ENCODE peak calls at places on chromosomes 7 and 10, in six cellular contexts. One of them, this sample, is unnamed.

GRCh38 chr10:53233759-53234158 is 461.2 kb upstream of the MBL2 start:
- DNase-seq in COR-L47: peak; percentile 16
- DNase-seq in smooth muscle cell of the brain vasculature: no peak
- DNase-seq in stimulated activated effector memory CD8-positive, alpha-beta T cell treated with anti-CD3 and anti-CD28 coated beads, Interleukin-12 subunit alpha, Interleukin-12 subunit beta, amount 100 ng/mL, for 72 hours: no peak
- DNase-seq in neuronal stem cell: no peak
- DNase-seq in activated naive CD4-positive, alpha-beta T cell: no peak
- DNase-seq in this sample: no peak

GRCh38 chr7:129108583-129108982 is 35.9 kb upstream of the TSPAN33 start:
- DNase-seq in COR-L47: no peak
- DNase-seq in stimulated activated effector memory CD8-positive, alpha-beta T cell treated with anti-CD3 and anti-CD28 coated beads, Interleukin-12 subunit alpha, Interleukin-12 subunit beta, amount 100 ng/mL, for 72 hours: no peak
- DNase-seq in neuronal stem cell: no peak
- DNase-seq in smooth muscle cell of the brain vasculature: no peak
- DNase-seq in activated naive CD4-positive, alpha-beta T cell: no peak
- DNase-seq in this sample: no peak

GRCh38 chr10:80540644-80541143 is 3.0 kb downstream of the SH2D4B start:
- DNase-seq in stimulated activated effector memory CD8-positive, alpha-beta T cell treated with anti-CD3 and anti-CD28 coated beads, Interleukin-12 subunit alpha, Interleukin-12 subunit beta, amount 100 ng/mL, for 72 hours: peak; percentile 49
- DNase-seq in activated naive CD4-positive, alpha-beta T cell: no peak
- DNase-seq in neuronal stem cell: no peak
- DNase-seq in smooth muscle cell of the brain vasculature: no peak
- DNase-seq in COR-L47: no peak
- DNase-seq in this sample: no peak

GRCh38 chr10:77274046-77274795 is 363.4 kb downstream of the KCNMA1 start:
- DNase-seq in stimulated activated effector memory CD8-positive, alpha-beta T cell treated with anti-CD3 and anti-CD28 coated beads, Interleukin-12 subunit alpha, Interleukin-12 subunit beta, amount 100 ng/mL, for 72 hours: no peak
- DNase-seq in COR-L47: no peak
- DNase-seq in neuronal stem cell: no peak
- DNase-seq in smooth muscle cell of the brain vasculature: no peak
- DNase-seq in activated naive CD4-positive, alpha-beta T cell: no peak
- DNase-seq in this sample: no peak

GRCh38 chr7:26992670-26993069 is 103.1 kb downstream of the HOXA1 start:
- DNase-seq in neuronal stem cell: no peak
- DNase-seq in stimulated activated effector memory CD8-positive, alpha-beta T cell treated with anti-CD3 and anti-CD28 coated beads, Interleukin-12 subunit alpha, Interleukin-12 subunit beta, amount 100 ng/mL, for 72 hours: no peak
- DNase-seq in smooth muscle cell of the brain vasculature: no peak
- DNase-seq in COR-L47: no peak
- DNase-seq in activated naive CD4-positive, alpha-beta T cell: no peak
- DNase-seq in this sample: no peak

GRCh38 chr7:106050002-106050742 is 61.9 kb downstream of the SYPL1 start:
- DNase-seq in COR-L47: no peak
- DNase-seq in stimulated activated effector memory CD8-positive, alpha-beta T cell treated with anti-CD3 and anti-CD28 coated beads, Interleukin-12 subunit alpha, Interleukin-12 subunit beta, amount 100 ng/mL, for 72 hours: no peak
- DNase-seq in smooth muscle cell of the brain vasculature: no peak
- DNase-seq in activated naive CD4-positive, alpha-beta T cell: no peak
- DNase-seq in neuronal stem cell: no peak
- DNase-seq in this sample: no peak

GRCh38 chr10:120131183-120131582 is 238.7 kb downstream of the SEC23IP start:
- DNase-seq in stimulated activated effector memory CD8-positive, alpha-beta T cell treated with anti-CD3 and anti-CD28 coated beads, Interleukin-12 subunit alpha, Interleukin-12 subunit beta, amount 100 ng/mL, for 72 hours: no peak
- DNase-seq in activated naive CD4-positive, alpha-beta T cell: no peak
- DNase-seq in neuronal stem cell: peak; percentile 71
- DNase-seq in COR-L47: no peak
- DNase-seq in smooth muscle cell of the brain vasculature: no peak
- DNase-seq in this sample: no peak

GRCh38 chr7:51067757-51068156 is 248.9 kb downstream of the COBL start:
- DNase-seq in neuronal stem cell: peak; percentile 74
- DNase-seq in stimulated activated effector memory CD8-positive, alpha-beta T cell treated with anti-CD3 and anti-CD28 coated beads, Interleukin-12 subunit alpha, Interleukin-12 subunit beta, amount 100 ng/mL, for 72 hours: peak; percentile 62
- DNase-seq in smooth muscle cell of the brain vasculature: peak; percentile 72
- DNase-seq in COR-L47: peak; percentile 61
- DNase-seq in activated naive CD4-positive, alpha-beta T cell: peak; percentile 4
- DNase-seq in this sample: no peak

GRCh38 chr10:122236690-122237306 is 34.3 kb upstream of the BTBD16 start:
- DNase-seq in activated naive CD4-positive, alpha-beta T cell: no peak
- DNase-seq in smooth muscle cell of the brain vasculature: no peak
- DNase-seq in neuronal stem cell: no peak
- DNase-seq in COR-L47: no peak
- DNase-seq in stimulated activated effector memory CD8-positive, alpha-beta T cell treated with anti-CD3 and anti-CD28 coated beads, Interleukin-12 subunit alpha, Interleukin-12 subunit beta, amount 100 ng/mL, for 72 hours: no peak
- DNase-seq in this sample: no peak

GRCh38 chr7:130891254-130892094 is 157.5 kb upstream of the KLF14 start:
- DNase-seq in neuronal stem cell: no peak
- DNase-seq in smooth muscle cell of the brain vasculature: peak; percentile 92
- DNase-seq in activated naive CD4-positive, alpha-beta T cell: no peak
- DNase-seq in stimulated activated effector memory CD8-positive, alpha-beta T cell treated with anti-CD3 and anti-CD28 coated beads, Interleukin-12 subunit alpha, Interleukin-12 subunit beta, amount 100 ng/mL, for 72 hours: no peak
- DNase-seq in COR-L47: no peak
- DNase-seq in this sample: no peak

GRCh38 chr7:95865716-95866371 is 93.5 kb downstream of the DYNC1I1 start:
- DNase-seq in smooth muscle cell of the brain vasculature: no peak
- DNase-seq in COR-L47: peak; percentile 11
- DNase-seq in stimulated activated effector memory CD8-positive, alpha-beta T cell treated with anti-CD3 and anti-CD28 coated beads, Interleukin-12 subunit alpha, Interleukin-12 subunit beta, amount 100 ng/mL, for 72 hours: no peak
- DNase-seq in neuronal stem cell: peak; percentile 20
- DNase-seq in activated naive CD4-positive, alpha-beta T cell: no peak
- DNase-seq in this sample: no peak

GRCh38 chr7:2509298-2509906 is 10.2 kb upstream of the LFNG start:
- DNase-seq in activated naive CD4-positive, alpha-beta T cell: no peak
- DNase-seq in stimulated activated effector memory CD8-positive, alpha-beta T cell treated with anti-CD3 and anti-CD28 coated beads, Interleukin-12 subunit alpha, Interleukin-12 subunit beta, amount 100 ng/mL, for 72 hours: no peak
- DNase-seq in COR-L47: no peak
- DNase-seq in neuronal stem cell: no peak
- DNase-seq in smooth muscle cell of the brain vasculature: no peak
- DNase-seq in this sample: no peak

GRCh38 chr10:69217119-69217754 is 2.9 kb upstream of the HKDC1 start:
- DNase-seq in smooth muscle cell of the brain vasculature: no peak
- DNase-seq in neuronal stem cell: no peak
- DNase-seq in COR-L47: no peak
- DNase-seq in activated naive CD4-positive, alpha-beta T cell: no peak
- DNase-seq in stimulated activated effector memory CD8-positive, alpha-beta T cell treated with anti-CD3 and anti-CD28 coated beads, Interleukin-12 subunit alpha, Interleukin-12 subunit beta, amount 100 ng/mL, for 72 hours: no peak
- DNase-seq in this sample: no peak

GRCh38 chr7:146146866-146147265 is 30.3 kb downstream of the CNTNAP2 start:
- DNase-seq in smooth muscle cell of the brain vasculature: peak; percentile 54
- DNase-seq in stimulated activated effector memory CD8-positive, alpha-beta T cell treated with anti-CD3 and anti-CD28 coated beads, Interleukin-12 subunit alpha, Interleukin-12 subunit beta, amount 100 ng/mL, for 72 hours: no peak
- DNase-seq in neuronal stem cell: no peak
- DNase-seq in activated naive CD4-positive, alpha-beta T cell: no peak
- DNase-seq in COR-L47: no peak
- DNase-seq in this sample: no peak